ENCODE peak calls at places on chromosomes 6 and 20, in six cellular contexts. One of them, this sample, is unnamed.

GRCh38 chr6:114580882-114581281 is 238.1 kb upstream of the HS3ST5 start:
- DNase-seq in cardiac muscle cell: no peak
- DNase-seq in tibial artery: no peak
- DNase-seq in tibial nerve: no peak
- DNase-seq in Panc1: no peak
- DNase-seq in A549: no peak
- DNase-seq in this sample: no peak

GRCh38 chr6:92044312-92044711 is 1375.0 kb downstream of the EPHA7 start:
- DNase-seq in tibial nerve: no peak
- DNase-seq in cardiac muscle cell: no peak
- DNase-seq in tibial artery: no peak
- DNase-seq in Panc1: no peak
- DNase-seq in A549: no peak
- DNase-seq in this sample: no peak

GRCh38 chr6:3291987-3292386 is 33.2 kb downstream of the PSMG4 start:
- DNase-seq in cardiac muscle cell: peak; percentile 9
- DNase-seq in tibial nerve: no peak
- DNase-seq in Panc1: no peak
- DNase-seq in tibial artery: peak; percentile 1
- DNase-seq in A549: no peak
- DNase-seq in this sample: peak; percentile 20

GRCh38 chr6:117601811-117602150 is 530 bp downstream of the GOPC start:
- DNase-seq in A549: no peak
- DNase-seq in tibial artery: no peak
- DNase-seq in Panc1: no peak
- DNase-seq in cardiac muscle cell: no peak
- DNase-seq in tibial nerve: no peak
- DNase-seq in this sample: no peak

GRCh38 chr20:32585011-32585518 is at the start of gene NOL4L:
- DNase-seq in tibial nerve: no peak
- DNase-seq in A549: no peak
- DNase-seq in tibial artery: no peak
- DNase-seq in Panc1: no peak
- DNase-seq in cardiac muscle cell: peak; percentile 50
- DNase-seq in this sample: no peak

GRCh38 chr6:34791842-34792604 is at the start of gene BLTP3A:
- DNase-seq in Panc1: no peak
- DNase-seq in A549: peak; percentile 69
- DNase-seq in tibial nerve: peak; percentile 31
- DNase-seq in tibial artery: peak; percentile 49
- DNase-seq in cardiac muscle cell: peak; percentile 75
- DNase-seq in this sample: peak; percentile 66

GRCh38 chr20:36167826-36168634 is 13.5 kb downstream of the EPB41L1 start:
- DNase-seq in cardiac muscle cell: no peak
- DNase-seq in A549: peak; percentile 81
- DNase-seq in tibial artery: no peak
- DNase-seq in Panc1: no peak
- DNase-seq in tibial nerve: no peak
- DNase-seq in this sample: peak; percentile 68

GRCh38 chr6:50333696-50334095 is 284.0 kb upstream of the DEFB112 start:
- DNase-seq in tibial artery: no peak
- DNase-seq in A549: no peak
- DNase-seq in Panc1: no peak
- DNase-seq in tibial nerve: no peak
- DNase-seq in cardiac muscle cell: no peak
- DNase-seq in this sample: no peak

GRCh38 chr6:83708970-83709747 is at the start of gene SNAP91:
- DNase-seq in tibial artery: no peak
- DNase-seq in Panc1: no peak
- DNase-seq in tibial nerve: no peak
- DNase-seq in A549: no peak
- DNase-seq in cardiac muscle cell: peak; percentile 22
- DNase-seq in this sample: peak; percentile 2

GRCh38 chr6:157268835-157269234 is 54.5 kb downstream of the TMEM242 start:
- DNase-seq in tibial nerve: no peak
- DNase-seq in Panc1: no peak
- DNase-seq in tibial artery: peak; percentile 13
- DNase-seq in A549: no peak
- DNase-seq in cardiac muscle cell: no peak
- DNase-seq in this sample: no peak

GRCh38 chr20:50338479-50339195 is 148.0 kb downstream of the CEBPB start:
- DNase-seq in Panc1: no peak
- DNase-seq in tibial nerve: no peak
- DNase-seq in tibial artery: no peak
- DNase-seq in cardiac muscle cell: peak; percentile 37
- DNase-seq in A549: no peak
- DNase-seq in this sample: no peak

GRCh38 chr20:278181-278580 is 12.4 kb downstream of the C20orf96 start:
- DNase-seq in tibial artery: no peak
- DNase-seq in A549: no peak
- DNase-seq in tibial nerve: no peak
- DNase-seq in Panc1: no peak
- DNase-seq in cardiac muscle cell: no peak
- DNase-seq in this sample: no peak

GRCh38 chr6:131831392-131831791 is 23.6 kb downstream of the ENPP1 start:
- DNase-seq in Panc1: no peak
- DNase-seq in tibial nerve: no peak
- DNase-seq in A549: no peak
- DNase-seq in tibial artery: no peak
- DNase-seq in cardiac muscle cell: peak; percentile 18
- DNase-seq in this sample: peak; percentile 37

GRCh38 chr6:113562248-113562647 is 294.9 kb upstream of the MARCKS start:
- DNase-seq in A549: no peak
- DNase-seq in Panc1: no peak
- DNase-seq in tibial nerve: no peak
- DNase-seq in tibial artery: no peak
- DNase-seq in cardiac muscle cell: no peak
- DNase-seq in this sample: no peak

GRCh38 chr6:105384004-105384403 is 18.9 kb downstream of the PREP start:
- DNase-seq in A549: no peak
- DNase-seq in cardiac muscle cell: no peak
- DNase-seq in tibial nerve: no peak
- DNase-seq in tibial artery: no peak
- DNase-seq in Panc1: no peak
- DNase-seq in this sample: no peak

GRCh38 chr20:23152902-23153301 is 66.8 kb upstream of the CD93 start:
- DNase-seq in tibial nerve: no peak
- DNase-seq in cardiac muscle cell: no peak
- DNase-seq in tibial artery: no peak
- DNase-seq in A549: no peak
- DNase-seq in Panc1: no peak
- DNase-seq in this sample: no peak

GRCh38 chr20:40868568-40869223 is 159.9 kb upstream of the TOP1 start:
- DNase-seq in tibial nerve: no peak
- DNase-seq in Panc1: no peak
- DNase-seq in cardiac muscle cell: peak; percentile 90
- DNase-seq in tibial artery: peak; percentile 49
- DNase-seq in A549: no peak
- DNase-seq in this sample: peak; percentile 71

GRCh38 chr20:57783956-57784837 is 74.4 kb upstream of the PMEPA1 start:
- DNase-seq in tibial nerve: no peak
- DNase-seq in Panc1: no peak
- DNase-seq in cardiac muscle cell: no peak
- DNase-seq in tibial artery: peak; percentile 5
- DNase-seq in A549: no peak
- DNase-seq in this sample: no peak

GRCh38 chr6:79762370-79762769 is 131.2 kb downstream of the SH3BGRL2 start:
- DNase-seq in Panc1: no peak
- DNase-seq in tibial artery: no peak
- DNase-seq in cardiac muscle cell: peak; percentile 5
- DNase-seq in tibial nerve: no peak
- DNase-seq in A549: no peak
- DNase-seq in this sample: peak; percentile 17

GRCh38 chr6:2404211-2404929 is 159.0 kb upstream of the GMDS start:
- DNase-seq in tibial nerve: no peak
- DNase-seq in A549: no peak
- DNase-seq in tibial artery: no peak
- DNase-seq in Panc1: no peak
- DNase-seq in cardiac muscle cell: no peak
- DNase-seq in this sample: no peak

GRCh38 chr6:168016756-168017525 is 19.5 kb downstream of the KIF25 start:
- DNase-seq in tibial nerve: no peak
- DNase-seq in tibial artery: no peak
- DNase-seq in cardiac muscle cell: peak; percentile 65
- DNase-seq in A549: no peak
- DNase-seq in Panc1: no peak
- DNase-seq in this sample: no peak

GRCh38 chr6:113907107-113907506 is 50.0 kb downstream of the MARCKS start:
- DNase-seq in A549: no peak
- DNase-seq in cardiac muscle cell: peak; percentile 65
- DNase-seq in tibial artery: no peak
- DNase-seq in tibial nerve: no peak
- DNase-seq in Panc1: no peak
- DNase-seq in this sample: peak; percentile 66

GRCh38 chr6:116533233-116533957 is 12.1 kb downstream of the TRAPPC3L start:
- DNase-seq in tibial artery: no peak
- DNase-seq in Panc1: no peak
- DNase-seq in cardiac muscle cell: no peak
- DNase-seq in tibial nerve: no peak
- DNase-seq in A549: no peak
- DNase-seq in this sample: no peak

GRCh38 chr20:47816487-47817451 is 31.5 kb upstream of the SULF2 start:
- DNase-seq in tibial nerve: no peak
- DNase-seq in tibial artery: no peak
- DNase-seq in A549: no peak
- DNase-seq in cardiac muscle cell: no peak
- DNase-seq in Panc1: no peak
- DNase-seq in this sample: no peak

GRCh38 chr6:105402090-105402980 is 547 bp downstream of the PREP start:
- DNase-seq in A549: peak; percentile 36
- DNase-seq in Panc1: no peak
- DNase-seq in cardiac muscle cell: peak; percentile 54
- DNase-seq in tibial artery: peak; percentile 33
- DNase-seq in tibial nerve: no peak
- DNase-seq in this sample: peak; percentile 49

GRCh38 chr6:97282238-97282725 is 734 bp downstream of the MMS22L start:
- DNase-seq in Panc1: no peak
- DNase-seq in tibial nerve: no peak
- DNase-seq in tibial artery: no peak
- DNase-seq in cardiac muscle cell: peak; percentile 14
- DNase-seq in A549: peak; percentile 7
- DNase-seq in this sample: peak; percentile 11

GRCh38 chr20:35731469-35731788 is 10.6 kb downstream of the RBM39 start:
- DNase-seq in tibial artery: no peak
- DNase-seq in tibial nerve: no peak
- DNase-seq in cardiac muscle cell: no peak
- DNase-seq in Panc1: no peak
- DNase-seq in A549: no peak
- DNase-seq in this sample: no peak

GRCh38 chr20:63173552-63174191 is 42.3 kb downstream of the YTHDF1 start:
- DNase-seq in A549: no peak
- DNase-seq in tibial artery: no peak
- DNase-seq in cardiac muscle cell: no peak
- DNase-seq in tibial nerve: no peak
- DNase-seq in Panc1: no peak
- DNase-seq in this sample: no peak
- H3K4me3 ChIP-seq in A549: no peak overlapping the region
- H3K4me3 ChIP-seq in tibial artery: no peak overlapping the region
- H3K4me3 ChIP-seq in cardiac muscle cell: no peak overlapping the region
- H3K4me3 ChIP-seq in tibial nerve: no peak overlapping the region
- H3K4me3 ChIP-seq in Panc1: no peak overlapping the region
- H3K4me3 ChIP-seq in this sample: no peak overlapping the region

DNA sequence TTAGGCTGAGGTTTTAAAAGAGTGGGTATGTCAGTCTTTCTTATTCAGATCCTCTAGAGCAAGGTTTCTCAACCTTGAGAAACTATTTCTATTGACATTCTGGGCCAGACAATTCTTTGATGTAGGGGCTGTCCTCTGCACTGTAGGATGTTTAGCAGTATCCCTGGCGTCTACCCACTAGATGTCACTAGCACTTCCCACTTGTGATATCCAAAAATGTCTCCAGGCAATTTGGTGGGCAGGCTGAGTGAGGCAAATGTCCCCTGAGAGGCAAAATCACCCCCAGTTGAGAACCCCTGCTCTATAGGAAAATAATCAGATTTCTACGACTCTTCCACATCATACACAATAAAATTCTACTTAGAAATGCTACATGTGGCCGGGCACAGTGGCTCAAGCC is 7.7 kb upstream of the ZKSCAN8 start:
- DNase-seq in cardiac muscle cell: peak; percentile 52
- DNase-seq in tibial artery: no peak
- DNase-seq in tibial nerve: no peak
- DNase-seq in A549: peak; percentile 8
- DNase-seq in Panc1: peak; percentile 32
- DNase-seq in this sample: peak; percentile 67
- TF ChIP-seq CTCF in cardiac muscle cell: peak; percentile 52
- TF ChIP-seq CTCF in tibial artery: peak; percentile 13
- TF ChIP-seq CTCF in tibial nerve: peak; percentile 14
- TF ChIP-seq CTCF in A549: peak; percentile 45
- TF ChIP-seq CTCF in Panc1: peak; percentile 78
- TF ChIP-seq CTCF in this sample: peak; percentile 64

GRCh38 chr6:19668710-19669109 is 168.5 kb upstream of the ID4 start:
- DNase-seq in tibial nerve: no peak
- DNase-seq in A549: no peak
- DNase-seq in cardiac muscle cell: peak; percentile 55
- DNase-seq in Panc1: no peak
- DNase-seq in tibial artery: no peak
- DNase-seq in this sample: peak; percentile 35
- H3K4me3 ChIP-seq in tibial nerve: no peak overlapping the region
- H3K4me3 ChIP-seq in A549: no peak overlapping the region
- H3K4me3 ChIP-seq in cardiac muscle cell: no peak overlapping the region
- H3K4me3 ChIP-seq in Panc1: no peak overlapping the region
- H3K4me3 ChIP-seq in tibial artery: no peak overlapping the region
- H3K4me3 ChIP-seq in this sample: no peak overlapping the region

DNA sequence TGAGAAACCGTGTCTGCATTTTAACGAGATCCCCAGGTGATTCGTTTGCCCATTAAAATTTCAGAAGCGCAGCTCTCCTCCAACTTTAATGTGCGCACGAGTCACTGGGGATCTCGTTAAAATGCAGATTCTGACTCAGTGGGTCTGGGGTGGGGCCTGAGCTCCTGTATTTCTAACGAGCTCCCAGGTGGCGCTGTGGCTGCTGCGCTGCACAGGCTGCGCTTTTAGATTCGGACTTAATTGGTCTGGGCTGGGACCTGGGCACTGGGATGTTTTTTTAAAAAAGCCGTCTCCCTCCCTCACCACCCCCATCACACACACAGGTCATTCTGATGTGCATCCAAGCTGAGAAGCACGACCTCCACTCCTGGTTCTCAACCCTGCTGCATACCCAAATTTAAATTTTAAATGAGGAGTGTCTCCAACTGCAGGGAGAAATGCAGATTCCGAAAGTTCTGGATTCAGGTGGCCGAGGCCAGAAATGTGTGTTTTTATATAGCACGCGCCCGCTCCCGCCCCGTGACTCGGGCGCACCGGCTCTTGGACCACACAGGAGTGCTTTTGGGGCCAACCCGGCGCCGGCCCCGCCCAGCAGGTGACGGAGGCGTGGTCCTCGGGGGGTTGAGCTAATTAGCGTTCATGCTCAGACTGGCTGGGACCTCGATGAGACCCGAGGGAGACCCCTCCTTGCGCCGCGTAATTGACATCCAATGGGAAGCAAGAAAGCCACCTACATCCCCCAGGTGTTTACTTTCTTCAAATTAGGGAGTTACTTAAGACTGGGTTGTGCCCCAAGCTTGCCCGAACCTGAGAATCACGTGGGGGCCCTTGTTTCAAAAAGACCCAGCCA is 85.8 kb downstream of the ZFP64 start:
- DNase-seq in cardiac muscle cell: peak; percentile 46
- DNase-seq in A549: peak; percentile 35
- DNase-seq in tibial nerve: no peak
- DNase-seq in Panc1: no peak
- DNase-seq in tibial artery: no peak
- DNase-seq in this sample: peak; percentile 40
- TF ChIP-seq CTCF in cardiac muscle cell: peak; percentile 42
- TF ChIP-seq CTCF in A549: peak; percentile 70
- TF ChIP-seq CTCF in tibial nerve: no peak
- TF ChIP-seq CTCF in Panc1: no peak
- TF ChIP-seq CTCF in tibial artery: no peak
- TF ChIP-seq CTCF in this sample: peak; percentile 29